ENCODE peak calls at places on chromosomes 2 and 18, in nine cellular contexts. W is bronchial epithelial cell; D is activated effector memory CD4-positive, alpha-beta T cell treated with anti-CD3 and anti-CD28 coated beads, Interleukin-2, amount 50 U/mL, for 16 hours; N is psoas muscle; M is activated naive CD8-positive, alpha-beta T cell treated with anti-CD3 and anti-CD28 coated beads for 36 hours; H is naive B cell; B is A172; A is stomach; Y is mucosa of gallbladder. F is an unnamed sample.

GRCh38 chr2:56018202-56018601 is 94.6 kb upstream of the EFEMP1 start:
- DNase-seq in W (no peak), D (no peak), N (no peak), M (no peak), H (no peak), B (no peak), A (no peak), Y (no peak), F (no peak)

GRCh38 chr2:227222292-227222691 is 57.9 kb downstream of the COL4A3 start:
- DNase-seq in W (no peak), D (no peak), N (no peak), M (no peak), H (no peak), B (no peak), A (no peak), Y (no peak), F (no peak)

GRCh38 chr18:63320690-63321265 is 1.2 kb upstream of the BCL2 start:
- DNase-seq in W (peak), D (peak), N (peak), M (peak), H (peak), B (no peak), A (peak), Y (peak), F (peak)

GRCh38 chr18:34283506-34283905 is 58.8 kb upstream of the NOL4 start:
- DNase-seq in W (no peak), D (no peak), N (no peak), M (no peak), H (no peak), B (no peak), A (no peak), Y (no peak), F (no peak)

GRCh38 chr2:31386648-31387047 is 27.9 kb downstream of the XDH start:
- DNase-seq in W (no peak), D (no peak), N (no peak), M (no peak), H (no peak), B (no peak), A (no peak), Y (no peak), F (no peak)

GRCh38 chr18:47932170-47932569 is 1.7 kb upstream of the SMAD2 start:
- DNase-seq in W (no peak), D (no peak), N (no peak), M (no peak), H (no peak), B (no peak), A (no peak), Y (no peak), F (no peak)

GRCh38 chr18:45198526-45198925 is 416.8 kb upstream of the SLC14A2 start:
- DNase-seq in W (no peak), D (no peak), N (no peak), M (no peak), H (no peak), B (no peak), A (no peak), Y (no peak), F (no peak)

GRCh38 chr2:222569826-222570225 is 86.1 kb downstream of the FARSB start:
- DNase-seq in W (peak), D (no peak), N (no peak), M (no peak), H (no peak), B (peak), A (no peak), Y (no peak), F (no peak)

GRCh38 chr2:25912851-25913695 is 34.8 kb upstream of the ASXL2 start:
- DNase-seq in W (no peak), D (no peak), N (no peak), M (no peak), H (no peak), B (peak), A (no peak), Y (no peak), F (no peak)

GRCh38 chr18:40055262-40055661 is 1899.8 kb upstream of the PIK3C3 start:
- DNase-seq in W (no peak), D (no peak), N (no peak), M (no peak), H (no peak), B (peak), A (no peak), Y (no peak), F (no peak)

GRCh38 chr2:1791670-1792069 is 47.4 kb upstream of the PXDN start:
- DNase-seq in W (no peak), D (no peak), N (no peak), M (no peak), H (no peak), B (no peak), A (no peak), Y (no peak), F (no peak)

GRCh38 chr2:48248251-48248933 is 281.6 kb upstream of the STON1 start:
- DNase-seq in W (peak), D (no peak), N (no peak), M (peak), H (no peak), B (peak), A (no peak), Y (no peak), F (peak)

GRCh38 chr2:220885593-220885992 is 686.5 kb downstream of the EPHA4 start:
- DNase-seq in W (no peak), D (no peak), N (no peak), M (no peak), H (no peak), B (no peak), A (no peak), Y (no peak), F (no peak)

GRCh38 chr2:235235977-235236767 is 257.7 kb upstream of the AGAP1 start:
- DNase-seq in W (no peak), D (no peak), N (no peak), M (no peak), H (no peak), B (peak), A (no peak), Y (no peak), F (no peak)

GRCh38 chr2:174711206-174711605 is 53.1 kb downstream of the CHRNA1 start:
- DNase-seq in W (no peak), D (no peak), N (no peak), M (no peak), H (no peak), B (no peak), A (no peak), Y (no peak), F (no peak)

GRCh38 chr2:237411683-237412349 is 2.1 kb downstream of the COL6A3 start:
- DNase-seq in W (no peak), D (no peak), N (peak), M (no peak), H (no peak), B (no peak), A (no peak), Y (no peak), F (no peak)

GRCh38 chr18:31217038-31217437 is 54.4 kb upstream of the DSC1 start:
- DNase-seq in W (no peak), D (no peak), N (no peak), M (no peak), H (no peak), B (no peak), A (no peak), Y (no peak), F (no peak)